ENCODE peak calls at places on chromosomes 1 and 21, in eight cellular contexts. V is H4; Q is NCI-H1436; P is NCI-H2029 treated with DMSO at 0.1 percent for 48 hours; M is adipocyte; K is globus pallidus; W is dermis blood vessel endothelial cell; Y is activated T-cell treated with anti-CD3 and anti-CD28 coated beads, Interleukin-2, amount 50 U/mL, for 48 hours. D is an unnamed sample.

GRCh38 chr1:12204140-12204539 is 25.7 kb upstream of the VPS13D start:
- DNase-seq in V (no peak), Q (no peak), P (no peak), M (no peak), K (no peak), W (no peak), Y (peak; percentile 76), D (no peak)

GRCh38 chr1:18959591-18959990 is 3.1 kb upstream of the IFFO2 start:
- DNase-seq in V (no peak), Q (no peak), P (no peak), M (no peak), K (no peak), W (no peak), Y (no peak), D (no peak)

GRCh38 chr1:73839922-73840321 is 358.1 kb downstream of the LRRIQ3 start:
- DNase-seq in V (peak; percentile 11), Q (no peak), P (no peak), M (peak; percentile 40), K (no peak), W (no peak), Y (no peak), D (no peak)

GRCh38 chr1:178379807-178380206 is 117.0 kb downstream of the CLEC20A start:
- DNase-seq in V (no peak), Q (no peak), P (no peak), M (no peak), K (no peak), W (no peak), Y (peak; percentile 20), D (no peak)

GRCh38 chr1:85182700-85183099 is 18.1 kb downstream of the SYDE2 start:
- DNase-seq in V (no peak), Q (no peak), P (no peak), M (no peak), K (no peak), W (no peak), Y (no peak), D (no peak)

GRCh38 chr1:24619376-24619775 is 23.7 kb upstream of the SRRM1 start:
- DNase-seq in V (no peak), Q (no peak), P (no peak), M (no peak), K (peak; percentile 89), W (no peak), Y (no peak), D (no peak)

GRCh38 chr21:38811257-38811656 is 5.5 kb downstream of the ETS2 start:
- DNase-seq in V (no peak), Q (no peak), P (peak; percentile 41), M (peak; percentile 88), K (no peak), W (peak; percentile 89), Y (no peak), D (no peak)

GRCh38 chr1:59596432-59596831 is 218.3 kb upstream of the HOOK1 start:
- DNase-seq in V (peak; percentile 35), Q (no peak), P (no peak), M (peak; percentile 51), K (no peak), W (peak; percentile 99), Y (no peak), D (peak; percentile 56)

GRCh38 chr1:55974714-55975441 is 604.5 kb downstream of the PLPP3 start:
- DNase-seq in V (no peak), Q (no peak), P (no peak), M (peak; percentile 81), K (no peak), W (peak; percentile 9), Y (no peak), D (no peak)

GRCh38 chr1:210233495-210234253 is 1.1 kb downstream of the SERTAD4 start:
- DNase-seq in V (peak; percentile 69), Q (no peak), P (no peak), M (peak; percentile 83), K (peak; percentile 84), W (peak; percentile 79), Y (no peak), D (peak; percentile 48)

GRCh38 chr1:77847621-77848080 is 40.8 kb upstream of the NEXN start:
- DNase-seq in V (no peak), Q (no peak), P (no peak), M (no peak), K (no peak), W (no peak), Y (no peak), D (no peak)

GRCh38 chr1:203425668-203425999 is 50.0 kb upstream of the PRELP start:
- DNase-seq in V (no peak), Q (no peak), P (no peak), M (no peak), K (no peak), W (peak; percentile 10), Y (no peak), D (no peak)

GRCh38 chr1:16721871-16722641 is 18.3 kb upstream of the RNU1-4 start:
- DNase-seq in V (peak; percentile 5), Q (no peak), P (no peak), M (no peak), K (no peak), W (no peak), Y (peak; percentile 15), D (no peak)

GRCh38 chr1:117017648-117018047 is 16.1 kb downstream of the CD101 start:
- DNase-seq in V (no peak), Q (no peak), P (no peak), M (no peak), K (no peak), W (no peak), Y (no peak), D (peak; percentile 30)

GRCh38 chr1:159952932-159953331 is 1.1 kb downstream of the SLAMF9 start:
- DNase-seq in V (no peak), Q (no peak), P (no peak), M (no peak), K (no peak), W (no peak), Y (no peak), D (no peak)

GRCh38 chr1:1052003-1052840 is 21.9 kb downstream of the RNF223 start:
- DNase-seq in V (no peak), Q (no peak), P (no peak), M (no peak), K (no peak), W (no peak), Y (no peak), D (no peak)

GRCh38 chr1:223819730-223820514 is 25.8 kb downstream of the TP53BP2 start:
- DNase-seq in V (peak; percentile 59), Q (no peak), P (no peak), M (peak; percentile 76), K (no peak), W (peak; percentile 24), Y (no peak), D (no peak)

GRCh38 chr1:91732291-91732953 is 153.5 kb downstream of the TGFBR3 start:
- DNase-seq in V (peak; percentile 81), Q (no peak), P (no peak), M (peak; percentile 85), K (no peak), W (no peak), Y (peak; percentile 63), D (no peak)

GRCh38 chr1:96710708-96711477 is 10.7 kb upstream of the PTBP2 start:
- DNase-seq in V (no peak), Q (no peak), P (no peak), M (peak; percentile 26), K (no peak), W (no peak), Y (no peak), D (no peak)

GRCh38 chr1:151311589-151312331 is 15.5 kb downstream of the PI4KB start:
- DNase-seq in V (peak; percentile 97), Q (no peak), P (no peak), M (peak; percentile 99), K (no peak), W (peak; percentile 95), Y (peak; percentile 87), D (peak; percentile 88)

GRCh38 chr1:27099904-27100796 is 54.8 kb downstream of the SLC9A1 start:
- DNase-seq in V (no peak), Q (peak; percentile 70), P (no peak), M (peak; percentile 74), K (no peak), W (no peak), Y (no peak), D (no peak)

GRCh38 chr1:191290441-191290840 is 812.8 kb upstream of the BRINP3 start:
- DNase-seq in V (no peak), Q (no peak), P (no peak), M (peak; percentile 0), K (no peak), W (no peak), Y (no peak), D (no peak)

GRCh38 chr1:153355445-153356071 is 2.1 kb upstream of the S100A9 start:
- DNase-seq in V (peak; percentile 76), Q (peak; percentile 14), P (peak; percentile 38), M (peak; percentile 38), K (no peak), W (peak; percentile 64), Y (peak; percentile 59), D (peak; percentile 60)

GRCh38 chr1:6008696-6009095 is 16.5 kb upstream of the NPHP4 start:
- DNase-seq in V (no peak), Q (no peak), P (no peak), M (no peak), K (no peak), W (no peak), Y (no peak), D (no peak)

GRCh38 chr1:115809847-115810246 is 31.1 kb downstream of the NHLH2 start:
- DNase-seq in V (no peak), Q (no peak), P (no peak), M (no peak), K (no peak), W (no peak), Y (no peak), D (no peak)

GRCh38 chr1:41581216-41582003 is 96.9 kb upstream of the EDN2 start:
- DNase-seq in V (no peak), Q (no peak), P (no peak), M (no peak), K (no peak), W (no peak), Y (peak; percentile 14), D (no peak)

GRCh38 chr1:9275567-9276034 is 17.1 kb upstream of the SPSB1 start:
- DNase-seq in V (peak; percentile 87), Q (no peak), P (no peak), M (peak; percentile 82), K (peak; percentile 27), W (peak; percentile 79), Y (peak; percentile 86), D (peak; percentile 60)

GRCh38 chr21:27047331-27048314 is 80.7 kb upstream of the ADAMTS5 start:
- DNase-seq in V (peak; percentile 94), Q (no peak), P (no peak), M (peak; percentile 83), K (no peak), W (no peak), Y (no peak), D (no peak)

GRCh38 chr21:41786521-41786987 is 19.7 kb upstream of the RIPK4 start:
- DNase-seq in V (peak; percentile 91), Q (no peak), P (no peak), M (peak; percentile 83), K (no peak), W (no peak), Y (no peak), D (no peak)

D was measured in left cardiac atrium.